ENCODE peak calls at places on chromosomes 2 and 18, in six cellular contexts. M is uterus, Z is heart left ventricle, J is upper lobe of left lung, O is prostate gland, K is transverse colon. E is an unnamed sample.

GRCh38 chr18:64110692-64111480 is 38.0 kb downstream of the LINC00305 start:
- DNase-seq in K (no peak), Z (no peak), J (no peak), M (no peak), O (no peak), E (no peak)

GRCh38 chr18:506264-506663 is 5.8 kb upstream of the COLEC12 start:
- DNase-seq in M (no peak), O (no peak), J (no peak), K (no peak), Z (no peak), E (no peak)

GRCh38 chr2:150575861-150576260 is 88.4 kb upstream of the RND3 start:
- DNase-seq in K (no peak), M (no peak), J (no peak), Z (no peak), O (no peak), E (no peak)

GRCh38 chr2:33788044-33788443 is 188.9 kb upstream of the FAM98A start:
- DNase-seq in K (no peak), M (no peak), O (no peak), J (no peak), Z (no peak), E (no peak)

GRCh38 chr2:3659447-3660432 is 1.7 kb downstream of the ALLC start:
- DNase-seq in Z (peak), K (no peak), O (no peak), J (no peak), M (no peak), E (peak)

GRCh38 chr2:20523798-20524197 is 76.9 kb downstream of the RHOB start:
- DNase-seq in Z (peak), M (no peak), K (no peak), O (no peak), J (no peak), E (no peak)

GRCh38 chr2:46829240-46829970 is 86.2 kb downstream of the MCFD2 start:
- DNase-seq in Z (no peak), O (no peak), J (no peak), K (no peak), M (no peak), E (no peak)

GRCh38 chr2:10339647-10340592 is 37.2 kb downstream of the HPCAL1 start:
- DNase-seq in Z (no peak), J (no peak), K (no peak), O (no peak), M (no peak), E (no peak)

GRCh38 chr18:56641714-56642331 is 3.4 kb upstream of the TXNL1 start:
- DNase-seq in K (no peak), Z (no peak), M (no peak), O (no peak), J (peak), E (no peak)

GRCh38 chr2:11738589-11739436 is 7.6 kb upstream of the LPIN1 start:
- DNase-seq in J (no peak), K (peak), Z (peak), O (no peak), M (peak), E (peak)

GRCh38 chr18:24585996-24586566 is 125.6 kb downstream of the HRH4 start:
- DNase-seq in M (no peak), O (no peak), J (no peak), K (no peak), Z (no peak), E (no peak)

GRCh38 chr2:219459460-219460311 is 25.0 kb downstream of the SPEG start:
- DNase-seq in M (peak), K (peak), Z (peak), J (peak), O (peak), E (peak)

GRCh38 chr2:163850036-163850435 is 114.2 kb upstream of the FIGN start:
- DNase-seq in K (no peak), Z (no peak), O (no peak), J (no peak), M (no peak), E (no peak)

GRCh38 chr2:161136194-161136593 is 24.0 kb upstream of the TANK start:
- DNase-seq in Z (no peak), K (no peak), J (no peak), M (no peak), O (no peak), E (no peak)

GRCh38 chr2:28681216-28681981 is 70.2 kb upstream of the PPP1CB start:
- DNase-seq in M (no peak), Z (no peak), O (no peak), J (no peak), K (no peak), E (peak)

GRCh38 chr18:8081267-8081666 is 514.2 kb downstream of the PTPRM start:
- DNase-seq in J (no peak), K (no peak), M (no peak), O (no peak), Z (no peak), E (no peak)

DNA sequence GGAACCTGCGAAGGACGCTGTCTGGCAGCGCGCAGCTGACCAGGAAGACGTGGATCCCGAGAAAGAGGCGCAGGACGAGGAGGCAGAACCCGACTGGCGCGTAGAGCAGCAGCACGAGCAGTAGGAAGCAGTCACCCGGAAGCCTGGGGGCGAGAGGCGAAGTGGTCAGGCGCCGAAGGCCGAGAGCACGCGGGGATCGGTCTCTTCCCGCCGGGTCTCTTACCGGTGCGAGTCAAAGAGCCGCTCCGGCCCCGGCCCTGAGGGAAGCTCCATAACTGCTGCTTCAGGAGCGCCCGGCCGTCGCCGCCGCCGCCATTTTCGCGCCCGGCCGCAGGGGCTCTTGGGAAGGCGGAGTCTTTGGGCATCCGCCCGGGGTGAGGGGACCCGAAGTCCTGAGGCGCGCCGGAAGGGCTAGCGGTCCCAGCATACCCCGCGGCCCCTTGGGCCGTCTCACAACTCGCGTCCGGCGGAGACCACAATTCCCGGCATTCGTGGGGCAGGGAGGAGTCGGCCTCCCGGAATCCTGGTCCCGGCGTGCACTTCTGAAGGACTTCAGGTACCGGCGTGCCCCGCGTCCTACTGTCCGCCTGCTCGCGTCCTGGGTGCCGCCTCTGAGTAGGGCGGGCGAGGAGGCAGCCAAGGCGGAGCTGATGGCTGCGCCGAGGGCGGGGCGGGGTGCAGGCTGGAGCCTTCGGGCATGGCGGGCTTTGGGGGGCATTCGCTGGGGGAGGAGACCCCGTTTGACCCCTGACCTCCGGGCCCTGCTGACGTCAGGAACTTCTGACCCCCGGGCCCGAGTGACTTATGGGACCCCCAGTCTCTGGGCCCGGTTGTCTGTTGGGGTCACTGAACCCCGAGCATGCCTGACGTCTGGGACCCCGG is at the start of the genes AUP1 and HTRA2:
- DNase-seq in K (peak), Z (peak), J (peak), O (peak), M (peak), E (peak)
- TF ChIP-seq CTCF in K (no peak), Z (no peak), J (no peak), O (peak), M (no peak), E (no peak)

GRCh38 chr2:128260239-128261138 is 58.2 kb downstream of the HS6ST1 start:
- DNase-seq in Z (no peak), K (no peak), O (peak), M (no peak), J (peak), E (peak)
- TF ChIP-seq POLR2A in Z (no peak), K (no peak), O (no peak), M (no peak), J (no peak), E (no peak)

DNA sequence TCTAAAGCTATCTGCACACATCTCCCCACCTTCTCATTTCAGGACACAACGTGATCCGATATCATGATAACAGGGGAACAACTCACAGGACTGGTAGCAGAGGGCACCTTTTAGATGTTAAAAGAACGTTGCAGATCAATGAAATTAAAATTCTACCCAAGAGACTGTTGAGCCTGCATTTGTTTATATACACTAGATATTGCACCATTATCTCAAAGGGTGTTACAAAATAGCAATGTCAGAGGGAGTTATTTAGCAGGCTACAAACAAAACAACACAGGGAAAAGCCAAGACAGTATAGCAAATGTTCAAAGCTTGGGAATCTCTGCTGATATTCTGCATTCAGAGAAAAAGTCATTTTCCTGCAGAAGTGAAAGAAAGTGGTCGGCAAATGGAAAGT is 139.5 kb downstream of the MYO5B start:
- DNase-seq in O (no peak), M (no peak), Z (no peak), J (no peak), K (no peak), E (no peak)
- H3K27ac ChIP-seq in O (no peak), M (no peak), Z (no peak), J (no peak), K (no peak), E (no peak)

DNA sequence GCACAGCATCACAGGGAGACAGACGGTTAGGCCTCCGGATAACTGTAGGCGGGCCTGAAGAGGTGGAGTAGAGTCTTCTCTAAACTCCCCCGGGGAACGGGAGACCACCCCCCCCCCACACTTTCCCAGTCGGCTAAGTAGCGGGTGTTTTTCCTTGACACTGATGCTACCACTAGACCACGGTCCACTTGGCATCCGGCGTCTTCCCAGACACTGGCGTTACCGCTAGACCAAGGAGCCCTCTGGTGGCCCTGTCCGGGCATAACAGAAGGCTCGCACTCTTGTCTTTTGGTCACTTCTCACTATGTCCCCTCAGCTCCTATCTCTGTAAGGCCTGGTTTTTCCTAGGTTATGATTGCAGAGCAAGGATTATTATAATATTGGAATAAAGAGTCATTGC is 25.7 kb upstream of the NCL start:
- DNase-seq in M (no peak), Z (no peak), O (no peak), J (no peak), K (peak), E (peak)
- TF ChIP-seq CTCF in M (no peak), Z (no peak), O (no peak), J (no peak), K (no peak), E (no peak)